ENCODE peak calls at places on chromosome 22, in seven cellular contexts. U is heart left ventricle, N is IMR-90, H is transverse colon, T is fibroblast of lung, R is lower lobe of right lung, G is body of pancreas. E is an unnamed sample. For H3K27me3, the result is how much of the 10 kb centered on the place peaks cover.

GRCh38 chr22:43796567-43796966 is 15.5 kb downstream of the EFCAB6 start:
- DNase-seq in U (no peak), N (peak), H (no peak), T (peak), R (no peak), G (no peak), E (no peak)

GRCh38 chr22:21919526-21920307 is 32.9 kb downstream of the PPM1F start:
- DNase-seq in U (no peak), N (no peak), H (no peak), T (no peak), R (no peak), G (no peak), E (no peak)

GRCh38 chr22:44583076-44583760 is 85.2 kb upstream of the RTL6 start:
- DNase-seq in U (peak), N (peak), H (no peak), T (peak), R (peak), G (no peak), E (no peak)

GRCh38 chr22:39220897-39221850 is 23.6 kb downstream of the PDGFB start:
- DNase-seq in U (no peak), N (peak), H (no peak), T (peak), R (peak), G (no peak), E (no peak)

GRCh38 chr22:37060801-37061610 is 9.5 kb downstream of the KCTD17 start:
- DNase-seq in U (no peak), N (no peak), H (no peak), T (no peak), R (no peak), G (no peak), E (no peak)

GRCh38 chr22:23289851-23290724 is 109.8 kb downstream of the BCR start:
- DNase-seq in U (no peak), N (peak), H (peak), T (peak), R (peak), G (peak), E (peak)

GRCh38 chr22:42816339-42816738 is 40.7 kb downstream of the ARFGAP3 start:
- DNase-seq in U (no peak), N (no peak), H (no peak), T (no peak), R (no peak), G (no peak), E (no peak)

GRCh38 chr22:29030016-29030617 is 31.5 kb downstream of the C22orf31 start:
- DNase-seq in U (no peak), N (no peak), H (no peak), T (peak), R (no peak), G (peak), E (no peak)

GRCh38 chr22:19693981-19694670 is 20.2 kb upstream of the SEPTIN5 start:
- DNase-seq in U (no peak), N (no peak), H (no peak), T (no peak), R (no peak), G (no peak), E (no peak)

GRCh38 chr22:19693581-19693980 is 20.7 kb upstream of the SEPTIN5 start:
- DNase-seq in U (no peak), N (no peak), H (no peak), T (no peak), R (no peak), G (no peak), E (no peak)

GRCh38 chr22:19689408-19689807 is 24.9 kb upstream of the SEPTIN5 start:
- DNase-seq in U (no peak), N (no peak), H (no peak), T (peak), R (no peak), G (no peak), E (no peak)

GRCh38 chr22:19691007-19691720 is 23.1 kb upstream of the SEPTIN5 start:
- DNase-seq in U (no peak), N (no peak), H (no peak), T (no peak), R (no peak), G (no peak), E (no peak)

DNA sequence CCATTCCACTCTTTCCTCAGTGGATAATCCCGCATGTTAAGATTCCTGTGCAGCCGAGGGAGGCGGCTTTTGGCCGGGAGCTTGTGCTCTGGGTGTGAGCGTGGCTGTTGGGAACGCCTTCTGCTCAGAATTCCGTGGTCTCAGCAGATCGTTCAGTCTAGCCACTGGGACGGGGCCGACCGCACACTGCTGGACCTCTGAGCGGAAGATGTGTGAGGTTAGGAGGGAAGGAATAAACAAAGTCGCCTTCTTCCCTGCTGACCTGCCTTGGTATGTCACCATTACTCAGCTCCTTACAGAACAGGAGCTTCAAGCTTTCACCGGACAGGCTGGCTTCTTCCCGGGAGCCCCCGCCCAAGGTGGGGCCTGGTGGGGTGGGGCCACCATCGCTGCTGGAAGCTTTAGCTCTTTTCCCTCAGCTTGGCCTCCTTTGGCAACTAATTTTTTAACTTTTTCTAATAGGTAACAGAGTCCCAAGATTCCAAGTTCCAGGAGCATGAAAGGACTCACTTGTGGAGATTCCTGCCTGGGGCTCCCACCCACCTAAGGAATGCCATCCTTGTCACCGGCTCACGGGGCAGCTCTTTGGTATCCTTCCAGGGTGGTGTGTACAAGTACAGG is 22.5 kb upstream of the SEPTIN5 start:
- DNase-seq in U (no peak), N (peak), H (no peak), T (peak), R (no peak), G (no peak), E (no peak)
- H3K27me3 ChIP-seq in U (under half), N (under half), H (under half), T (under half), R (under half), G (under half), E (under half)

GRCh38 chr22:26939466-26939865 is 282.1 kb downstream of the MIAT start:
- DNase-seq in U (no peak), N (no peak), H (no peak), T (no peak), R (no peak), G (no peak), E (no peak)

GRCh38 chr22:26942301-26942927 is 285.0 kb downstream of the MIAT start:
- DNase-seq in U (no peak), N (no peak), H (no peak), T (peak), R (no peak), G (no peak), E (no peak)

DNA sequence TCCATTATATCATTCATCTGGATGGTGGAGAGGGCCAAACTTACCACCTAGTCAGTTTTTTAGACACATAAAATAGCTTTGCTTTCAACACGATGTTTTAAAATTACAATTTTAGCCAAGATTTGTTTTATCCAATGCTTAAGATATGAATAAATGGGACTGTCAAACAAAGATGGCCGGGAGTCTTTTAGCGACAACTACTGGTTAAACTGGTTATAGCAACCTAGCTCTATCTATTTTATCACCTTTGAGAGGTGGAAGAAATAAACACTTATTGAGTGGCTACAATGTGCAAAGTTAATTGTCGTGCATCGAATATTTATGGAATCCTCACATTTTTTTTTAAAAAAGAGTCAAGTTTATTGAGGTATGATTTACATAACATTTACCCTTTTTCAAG is 279.8 kb downstream of the MIAT start:
- DNase-seq in U (no peak), N (no peak), H (no peak), T (no peak), R (no peak), G (no peak), E (no peak)
- TF ChIP-seq CTCF in U (no peak), N (no peak), H (no peak), T (no peak), R (no peak), G (no peak), E (no peak)

GRCh38 chr22:45597460-45598192 is 74.0 kb upstream of the ATXN10 start:
- DNase-seq in U (no peak), N (no peak), H (no peak), T (no peak), R (peak), G (peak), E (no peak)

GRCh38 chr22:45602004-45602733 is 69.5 kb upstream of the ATXN10 start:
- DNase-seq in U (no peak), N (no peak), H (no peak), T (no peak), R (peak), G (no peak), E (no peak)

GRCh38 chr22:45599836-45600577 is 71.6 kb upstream of the ATXN10 start:
- DNase-seq in U (no peak), N (no peak), H (peak), T (no peak), R (peak), G (no peak), E (no peak)

GRCh38 chr22:45600791-45601730 is 70.6 kb upstream of the ATXN10 start:
- DNase-seq in U (no peak), N (peak), H (no peak), T (peak), R (peak), G (peak), E (no peak)

DNA sequence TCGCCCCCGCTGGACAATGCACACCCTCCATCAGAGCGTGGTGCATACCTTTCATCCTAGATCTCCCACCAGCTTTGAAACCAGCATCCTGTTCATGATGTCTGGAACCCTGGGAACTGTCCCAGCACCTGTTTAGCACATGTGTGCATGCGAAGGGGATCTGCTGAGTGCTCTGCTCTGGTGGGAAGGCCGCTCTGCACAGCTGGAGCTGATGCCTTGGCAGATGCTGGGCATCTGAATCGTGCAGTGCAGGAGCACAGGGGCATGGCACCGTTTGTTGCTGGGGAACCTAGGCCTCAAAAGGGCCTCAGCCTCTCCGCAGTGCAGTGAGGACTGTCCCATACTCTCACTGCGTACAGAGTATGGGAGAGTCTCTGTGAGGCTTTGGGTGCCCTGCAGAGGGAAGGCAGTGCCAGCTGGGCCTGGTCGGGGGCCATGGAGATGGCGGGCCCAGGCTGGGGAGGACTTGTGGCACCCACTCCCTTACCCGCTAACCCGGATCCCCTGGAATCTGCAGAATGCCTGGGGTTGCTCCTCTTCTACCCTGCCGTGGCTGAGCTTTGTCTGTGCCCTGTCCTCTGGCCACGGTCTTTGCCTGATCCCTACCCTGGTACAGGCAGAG is 72.9 kb upstream of the ATXN10 start:
- DNase-seq in U (no peak), N (no peak), H (no peak), T (no peak), R (peak), G (no peak), E (no peak)
- H3K27me3 ChIP-seq in U (under half), N (under half), H (under half), T (under half), R (under half), G (under half), E (under half)

GRCh38 chr22:33917744-33918406 is 2.4 kb downstream of the LARGE1 start:
- DNase-seq in U (no peak), N (peak), H (no peak), T (peak), R (no peak), G (no peak), E (no peak)
- TF ChIP-seq CTCF in U (peak), N (peak), H (peak), T (peak), R (peak), G (no peak), E (peak)

GRCh38 chr22:49354516-49355205 is 473.0 kb downstream of the BRD1 start:
- DNase-seq in U (no peak), N (no peak), H (no peak), T (no peak), R (peak), G (no peak), E (no peak)
- H3K27me3 ChIP-seq in U (under half), N (under half), H (half or more), T (under half), R (under half), G (under half), E (under half)

GRCh38 chr22:48718818-48719500 is 1108.7 kb downstream of the BRD1 start:
- DNase-seq in U (peak), N (no peak), H (no peak), T (no peak), R (no peak), G (peak), E (no peak)

GRCh38 chr22:48720662-48721393 is 1106.8 kb downstream of the BRD1 start:
- DNase-seq in U (peak), N (no peak), H (no peak), T (no peak), R (no peak), G (no peak), E (no peak)

GRCh38 chr22:48719978-48720661 is 1107.6 kb downstream of the BRD1 start:
- DNase-seq in U (peak), N (no peak), H (no peak), T (no peak), R (no peak), G (no peak), E (no peak)

GRCh38 chr22:48722661-48723060 is 1105.0 kb downstream of the BRD1 start:
- DNase-seq in U (peak), N (no peak), H (no peak), T (no peak), R (no peak), G (no peak), E (no peak)

GRCh38 chr22:48721394-48721666 is 1106.3 kb downstream of the BRD1 start:
- DNase-seq in U (no peak), N (no peak), H (peak), T (no peak), R (no peak), G (peak), E (no peak)
- TF ChIP-seq CTCF in U (no peak), N (no peak), H (no peak), T (no peak), R (no peak), G (no peak), E (no peak)